ENCODE peak calls at places on chromosomes 12 and 14, in seven cellular contexts. U, I, K, F, V, B and G are unnamed samples.

GRCh38 chr12:49276304-49277290 is 11.7 kb downstream of the TUBA1C start:
- DNase-seq in U (no peak), B (no peak), V (no peak), F (no peak), I (no peak), K (no peak), G (no peak)

GRCh38 chr14:105538481-105539049 is 12.2 kb downstream of the TMEM121 start:
- DNase-seq in F (no peak), K (no peak), B (no peak), V (no peak), I (peak), U (no peak), G (no peak)

GRCh38 chr14:37890095-37890494 is 294.7 kb downstream of the TTC6 start:
- DNase-seq in F (no peak), K (no peak), U (no peak), I (no peak), V (no peak), B (no peak), G (no peak)

GRCh38 chr12:23694920-23695319 is 254.6 kb downstream of the SOX5 start:
- DNase-seq in B (no peak), I (no peak), F (no peak), K (no peak), V (no peak), U (no peak), G (no peak)

GRCh38 chr12:124603143-124603542 is 35.7 kb upstream of the NCOR2 start:
- DNase-seq in V (no peak), I (no peak), U (no peak), F (no peak), B (peak), K (no peak), G (no peak)

GRCh38 chr14:103507751-103508150 is 14.9 kb downstream of the CKB start:
- DNase-seq in B (no peak), I (no peak), V (no peak), U (no peak), F (no peak), K (no peak), G (no peak)

GRCh38 chr12:117361905-117362304 is 479 bp upstream of the NOS1 start:
- DNase-seq in U (no peak), F (no peak), V (no peak), I (no peak), B (no peak), K (no peak), G (no peak)

GRCh38 chr12:119440961-119441360 is 106.4 kb downstream of the CCDC60 start:
- DNase-seq in K (no peak), V (no peak), I (no peak), U (no peak), B (no peak), F (no peak), G (no peak)

GRCh38 chr12:52909256-52909655 is 4.4 kb upstream of the KRT8 start:
- DNase-seq in B (no peak), U (no peak), I (no peak), K (no peak), V (no peak), F (no peak), G (no peak)

GRCh38 chr12:93813972-93814821 is 137.0 kb downstream of the CRADD start:
- DNase-seq in K (no peak), V (no peak), B (peak), F (no peak), I (peak), U (peak), G (no peak)

GRCh38 chr12:51976376-51977160 is 25.1 kb downstream of the ACVR1B start:
- DNase-seq in V (no peak), I (peak), K (no peak), U (peak), F (no peak), B (peak), G (no peak)

GRCh38 chr14:75769047-75769685 is 108.1 kb downstream of the TTLL5 start:
- DNase-seq in V (no peak), B (peak), F (no peak), K (no peak), U (no peak), I (no peak), G (no peak)

GRCh38 chr12:13165578-13166120 is 30.9 kb upstream of the EMP1 start:
- DNase-seq in F (no peak), K (no peak), I (peak), U (peak), V (no peak), B (peak), G (no peak)

GRCh38 chr14:100030441-100031153 is 34.6 kb upstream of the EVL start:
- DNase-seq in U (peak), K (no peak), I (peak), V (no peak), F (no peak), B (peak), G (no peak)

GRCh38 chr12:45416161-45416560 is 200.3 kb downstream of the ANO6 start:
- DNase-seq in I (no peak), B (peak), F (no peak), V (no peak), K (no peak), U (no peak), G (no peak)

GRCh38 chr12:48119834-48120195 is 651 bp downstream of the PFKM start:
- DNase-seq in F (no peak), K (no peak), U (no peak), B (no peak), V (no peak), I (no peak), G (no peak)

GRCh38 chr14:75123991-75124390 is 2.9 kb downstream of the NEK9 start:
- DNase-seq in F (no peak), I (peak), B (peak), K (no peak), V (no peak), U (peak), G (no peak)

GRCh38 chr12:87348071-87348470 is 681.1 kb downstream of the C12orf50 start:
- DNase-seq in U (no peak), V (no peak), I (no peak), B (no peak), F (no peak), K (no peak), G (no peak)

GRCh38 chr12:132921685-132922084 is 34.3 kb upstream of the CHFR start:
- DNase-seq in F (no peak), V (no peak), U (no peak), B (no peak), I (no peak), K (no peak), G (no peak)

GRCh38 chr12:53200458-53201169 is 6.4 kb downstream of the ITGB7 start:
- DNase-seq in U (peak), K (no peak), V (no peak), I (no peak), B (no peak), F (no peak), G (no peak)

GRCh38 chr12:7711133-7711532 is at the start of gene DPPA3:
- DNase-seq in V (no peak), K (no peak), B (no peak), U (no peak), F (no peak), I (no peak), G (no peak)

GRCh38 chr12:132835076-132835870 is 6.6 kb upstream of the GOLGA3 start:
- DNase-seq in F (no peak), K (no peak), V (no peak), I (no peak), B (no peak), U (no peak), G (no peak)

GRCh38 chr12:117111386-117112267 is 12.4 kb upstream of the TESC start:
- DNase-seq in V (no peak), U (no peak), F (no peak), B (no peak), I (no peak), K (peak), G (no peak)

GRCh38 chr12:78671295-78671694 is 193.3 kb upstream of the SYT1 start:
- DNase-seq in I (peak), B (peak), U (peak), F (no peak), K (no peak), V (no peak), G (no peak)

GRCh38 chr12:81077686-81078441 is at the start of gene ACSS3:
- DNase-seq in V (peak), F (peak), B (peak), U (peak), K (peak), I (peak), G (peak)

GRCh38 chr12:81809829-81810595 is 50.9 kb upstream of the PPFIA2 start:
- DNase-seq in F (no peak), U (peak), K (no peak), B (no peak), V (no peak), I (no peak), G (no peak)

GRCh38 chr12:12818693-12819092 is 5.5 kb downstream of the DDX47 start:
- DNase-seq in F (no peak), U (no peak), I (no peak), V (no peak), K (no peak), B (no peak), G (no peak)

GRCh38 chr12:76874491-76875190 is 4.2 kb downstream of the CSRP2 start:
- DNase-seq in K (no peak), I (no peak), U (no peak), F (no peak), V (no peak), B (no peak), G (no peak)

GRCh38 chr14:31505411-31505810 is 17.6 kb upstream of the GPR33 start:
- DNase-seq in B (peak), I (no peak), F (no peak), U (peak), V (no peak), K (no peak), G (no peak)

GRCh38 chr14:98321838-98322237 is 950.2 kb downstream of the BCL11B start:
- DNase-seq in K (no peak), V (no peak), B (no peak), F (no peak), I (no peak), U (no peak), G (no peak)

GRCh38 chr14:30610719-30611388 is 11.3 kb upstream of the SCFD1 start:
- DNase-seq in B (peak), U (peak), K (no peak), I (peak), V (no peak), F (no peak), G (no peak)

GRCh38 chr12:131573631-131574396 is 137.1 kb upstream of the SFSWAP start:
- DNase-seq in K (no peak), I (no peak), U (no peak), V (no peak), B (no peak), F (no peak), G (no peak)

GRCh38 chr12:110199360-110200123 is 75.4 kb downstream of the IFT81 start:
- DNase-seq in F (peak), V (no peak), B (peak), K (peak), I (peak), U (peak), G (no peak)

GRCh38 chr14:100498068-100498467 is 89.1 kb downstream of the BEGAIN start:
- DNase-seq in I (no peak), K (no peak), B (no peak), U (no peak), F (no peak), V (no peak), G (no peak)

GRCh38 chr12:124636138-124636968 is 68.9 kb upstream of the NCOR2 start:
- DNase-seq in B (peak), V (no peak), K (no peak), F (no peak), I (peak), U (peak), G (no peak)

GRCh38 chr12:97022831-97023230 is 115.8 kb downstream of the NEDD1 start:
- DNase-seq in K (no peak), F (no peak), I (no peak), V (no peak), U (no peak), B (no peak), G (no peak)

GRCh38 chr14:76502638-76503037 is 126.7 kb downstream of the ESRRB start:
- DNase-seq in K (no peak), B (no peak), U (no peak), V (no peak), F (no peak), I (no peak), G (no peak)

GRCh38 chr12:88944403-88944802 is 364.1 kb upstream of the KITLG start:
- DNase-seq in U (peak), F (no peak), I (no peak), K (no peak), B (peak), V (no peak), G (no peak)

GRCh38 chr14:96666088-96666487 is 131.1 kb upstream of the VRK1 start:
- DNase-seq in B (no peak), I (no peak), F (no peak), K (no peak), V (no peak), U (no peak), G (no peak)
- TF ChIP-seq CTCF in B (no peak), I (no peak), F (no peak), K (no peak), V (no peak), U (no peak), G (no peak)

GRCh38 chr14:93941293-93941910 is 14.3 kb downstream of the FAM181A start:
- DNase-seq in V (no peak), B (peak), K (no peak), I (no peak), F (no peak), U (peak), G (peak)
- TF ChIP-seq CTCF in V (no peak), B (no peak), K (no peak), I (no peak), F (no peak), U (no peak), G (no peak)

GRCh38 chr12:109052415-109053323 is at the start of gene USP30:
- DNase-seq in B (peak), I (peak), V (peak), F (peak), U (peak), K (peak), G (peak)
- TF ChIP-seq CTCF in B (no peak), I (no peak), V (no peak), F (no peak), U (no peak), K (no peak), G (no peak)

DNA sequence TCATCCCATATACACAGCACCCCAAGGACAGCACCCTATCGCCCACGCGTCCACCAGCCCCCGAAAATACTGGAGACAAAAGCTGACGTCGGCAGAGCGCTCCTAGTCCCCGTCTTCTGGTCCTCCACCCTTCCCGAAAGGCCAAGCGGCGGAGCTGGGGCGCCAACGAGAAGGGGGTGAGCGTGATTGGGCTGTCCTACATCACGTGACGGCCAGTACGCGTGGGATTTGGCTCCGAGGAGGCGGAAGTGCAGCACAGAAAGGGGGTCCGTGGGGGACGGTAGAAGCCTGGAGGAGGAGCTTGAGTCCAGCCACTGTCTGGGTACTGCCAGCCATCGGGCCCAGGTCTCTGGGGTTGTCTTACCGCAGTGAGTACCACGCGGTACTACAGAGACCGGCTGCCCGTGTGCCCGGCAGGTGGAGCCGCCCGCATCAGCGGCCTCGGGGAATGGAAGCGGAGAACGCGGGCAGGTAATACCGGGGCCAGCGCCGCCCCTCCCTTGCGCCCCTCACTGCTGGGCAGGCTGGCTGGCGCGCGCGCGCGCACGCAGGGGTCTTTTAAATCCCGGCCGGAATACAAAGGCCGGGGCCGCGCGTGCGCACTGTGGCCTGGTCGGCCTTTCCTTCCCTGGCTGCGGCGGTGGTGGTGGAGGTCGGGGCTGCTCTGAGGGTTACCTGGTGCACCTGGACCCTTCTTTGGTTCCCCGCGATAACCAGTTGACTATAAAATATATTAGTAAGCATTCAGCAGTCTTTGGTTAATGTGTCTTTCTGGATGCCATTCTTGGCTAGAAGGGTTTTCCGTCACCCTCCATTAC is at the start of gene TDG:
- DNase-seq in U (peak), F (peak), K (peak), V (peak), B (peak), I (peak), G (peak)
- TF ChIP-seq CTCF in U (no peak), F (no peak), K (no peak), V (no peak), B (no peak), I (peak), G (peak)

DNA sequence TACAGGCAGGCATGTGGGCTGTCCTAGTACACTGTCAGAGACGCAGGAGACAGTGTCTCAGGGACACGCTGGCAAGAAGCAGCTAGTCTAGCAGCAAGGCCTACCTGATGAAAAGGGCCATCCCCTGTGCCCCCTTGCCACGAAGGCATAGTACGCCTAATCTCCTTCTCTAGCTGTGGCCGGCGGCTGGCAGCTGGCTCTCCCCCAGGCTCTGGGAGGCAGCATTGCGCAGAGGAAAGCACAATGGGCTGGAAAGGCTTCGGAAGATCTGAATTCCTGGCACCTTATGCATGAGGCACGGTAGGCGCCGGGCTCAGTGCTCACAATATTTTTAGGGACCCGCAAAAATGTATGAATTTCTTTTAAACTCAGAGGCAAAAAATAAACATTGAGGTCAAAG is 16.0 kb upstream of the PLEKHH1 start:
- DNase-seq in V (no peak), U (peak), B (peak), K (peak), F (no peak), I (peak), G (no peak)
- TF ChIP-seq CTCF in V (no peak), U (no peak), B (peak), K (no peak), F (no peak), I (peak), G (peak)

GRCh38 chr12:60255044-60255443 is 659.2 kb downstream of the SLC16A7 start:
- DNase-seq in F (no peak), U (no peak), B (no peak), K (no peak), V (no peak), I (no peak), G (no peak)

GRCh38 chr12:60262378-60262777 is 666.5 kb downstream of the SLC16A7 start:
- DNase-seq in B (no peak), V (no peak), F (no peak), I (no peak), U (no peak), K (no peak), G (no peak)

GRCh38 chr12:60259241-60259640 is 663.4 kb downstream of the SLC16A7 start:
- DNase-seq in K (no peak), B (no peak), F (no peak), I (no peak), V (no peak), U (no peak), G (no peak)

GRCh38 chr12:60257063-60257462 is 661.2 kb downstream of the SLC16A7 start:
- DNase-seq in U (peak), B (peak), F (no peak), V (no peak), K (no peak), I (peak), G (no peak)
- TF ChIP-seq CTCF in U (peak), B (no peak), F (peak), V (no peak), K (no peak), I (peak), G (peak)

DNA sequence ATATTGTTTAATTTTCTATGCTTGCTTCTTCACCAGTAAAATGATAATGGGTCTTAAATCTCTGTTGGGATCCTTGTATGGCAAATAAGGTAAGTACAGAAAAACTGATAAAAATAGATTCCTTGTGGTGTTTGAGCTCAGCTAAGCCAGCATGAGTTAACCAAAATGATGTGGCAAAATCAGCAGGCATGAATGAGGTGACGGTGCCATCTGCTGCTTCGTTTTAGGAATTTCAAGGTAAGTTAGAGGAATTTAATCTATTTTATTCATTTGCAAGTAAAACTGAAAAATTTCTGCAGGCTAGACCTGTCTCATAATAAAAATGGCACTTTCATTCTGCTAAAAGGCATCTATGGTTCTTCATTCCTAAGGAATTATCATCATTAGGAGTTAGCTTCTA is 10.0 kb upstream of the CLEC7A start:
- DNase-seq in F (peak), K (peak), V (peak), U (peak), B (peak), I (peak), G (no peak)
- TF ChIP-seq CTCF in F (peak), K (peak), V (peak), U (peak), B (peak), I (peak), G (peak)

GRCh38 chr14:36070056-36071043 is 106.2 kb downstream of the PTCSC3 start:
- DNase-seq in K (peak), F (peak), I (peak), U (peak), V (peak), B (peak), G (no peak)
- TF ChIP-seq CTCF in K (peak), F (peak), I (peak), U (peak), V (peak), B (peak), G (peak)

DNA sequence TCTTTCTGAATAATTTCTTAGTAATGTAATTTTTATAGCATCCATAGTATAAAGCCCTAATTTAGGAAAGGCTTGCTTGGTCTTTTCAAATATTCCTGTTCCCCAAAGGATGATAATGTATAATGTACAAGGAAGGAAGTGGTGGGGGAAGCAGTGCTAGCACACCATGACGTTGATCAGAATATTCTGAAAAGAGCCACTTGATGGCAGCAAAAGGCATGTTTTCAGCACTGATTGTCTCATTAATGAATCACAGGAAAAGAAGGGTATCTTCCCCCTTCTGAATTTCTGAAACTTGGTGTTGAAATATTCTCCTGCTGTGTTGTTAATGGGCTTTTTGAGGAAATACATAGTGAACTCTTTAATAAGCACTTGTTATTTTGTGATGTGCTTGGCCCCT is 121.9 kb downstream of the TMEM117 start:
- DNase-seq in U (peak), B (peak), F (peak), V (no peak), I (peak), K (peak), G (no peak)
- TF ChIP-seq CTCF in U (peak), B (peak), F (peak), V (peak), I (peak), K (peak), G (peak)